ENCODE peak calls at places on chromosomes 12 and 14, in nine cellular contexts. K is T-helper 2 cell; G is activated gamma-delta T cell treated with Interleukin-2 at 50 U/mL for 16 hours; A is T-helper 1 cell; I is stimulated activated CD8-positive, alpha-beta memory T cell treated with anti-CD3 and anti-CD28 coated beads, Interleukin-7, amount 100 ng/mL, for 1 hour; C is natural killer cell; H is sciatic nerve; M is stromal cell of bone marrow; N is KBM-7. W is an unnamed sample.

GRCh38 chr14:76584271-76584702 is 177.0 kb upstream of the VASH1 start:
- DNase-seq in K (no peak), G (no peak), A (no peak), I (no peak), C (no peak), H (no peak), M (no peak), N (no peak), W (no peak)

GRCh38 chr12:69988601-69989194 is 163.7 kb downstream of the MYRFL start:
- DNase-seq in K (no peak), G (no peak), A (no peak), I (no peak), C (no peak), H (no peak), M (no peak), N (no peak), W (no peak)

GRCh38 chr12:82694970-82695369 is 8.3 kb downstream of the TMTC2 start:
- DNase-seq in K (no peak), G (no peak), A (no peak), I (no peak), C (no peak), H (no peak), M (no peak), N (no peak), W (no peak)

GRCh38 chr12:91722072-91722471 is 423.6 kb downstream of the BTG1 start:
- DNase-seq in K (no peak), G (no peak), A (no peak), I (no peak), C (no peak), H (no peak), M (no peak), N (no peak), W (no peak)

GRCh38 chr14:42480235-42480634 is 873.6 kb downstream of the LRFN5 start:
- DNase-seq in K (no peak), G (no peak), A (no peak), I (no peak), C (no peak), H (no peak), M (no peak), N (no peak), W (no peak)

GRCh38 chr12:111361717-111362576 is 6.9 kb downstream of the PHETA1 start:
- DNase-seq in K (no peak), G (no peak), A (no peak), I (no peak), C (no peak), H (no peak), M (no peak), N (no peak), W (no peak)

GRCh38 chr12:2212971-2213869 is 160.4 kb downstream of the CACNA1C start:
- DNase-seq in K (no peak), G (no peak), A (no peak), I (no peak), C (no peak), H (no peak), M (no peak), N (peak; percentile 15), W (no peak)

GRCh38 chr12:98174410-98174809 is 341.0 kb upstream of the TMPO start:
- DNase-seq in K (no peak), G (no peak), A (no peak), I (no peak), C (no peak), H (no peak), M (no peak), N (no peak), W (no peak)

GRCh38 chr14:104119700-104120251 is 18.6 kb upstream of the KIF26A start:
- DNase-seq in K (no peak), G (no peak), A (no peak), I (no peak), C (no peak), H (peak; percentile 42), M (no peak), N (no peak), W (no peak)